ENCODE peak calls at places on chromosomes 7 and 10, in five cellular contexts. W, Y, N, B and U are unnamed samples.

GRCh38 chr10:71888623-71889387 is 37.8 kb upstream of the PSAP start:
- DNase-seq in W (peak; percentile 34), Y (peak; percentile 73), N (peak; percentile 87), B (peak; percentile 79), U (peak; percentile 73)

GRCh38 chr7:31782411-31782991 is 95.5 kb downstream of the PPP1R17 start:
- DNase-seq in B (peak; percentile 75), W (no peak), N (no peak), Y (peak; percentile 72), U (peak; percentile 50)

GRCh38 chr7:117124585-117125220 is 171.4 kb downstream of the ST7 start:
- DNase-seq in W (no peak), N (peak; percentile 83), B (peak; percentile 86), Y (peak; percentile 97), U (peak; percentile 96)

GRCh38 chr10:11636761-11637166 is 25.3 kb upstream of the USP6NL start:
- DNase-seq in Y (peak; percentile 72), N (no peak), B (no peak), W (no peak), U (no peak)

GRCh38 chr7:5243295-5243694 is 39.4 kb upstream of the SLC29A4 start:
- DNase-seq in W (no peak), B (no peak), N (no peak), Y (no peak), U (no peak)

GRCh38 chr7:39910108-39910869 is 39.8 kb upstream of the CDK13 start:
- DNase-seq in B (no peak), N (no peak), Y (peak; percentile 18), W (no peak), U (peak; percentile 51)

GRCh38 chr10:56104487-56104886 is 256.6 kb downstream of the ZWINT start:
- DNase-seq in Y (no peak), B (no peak), W (no peak), N (no peak), U (no peak)

GRCh38 chr7:133912916-133913697 is 214.0 kb upstream of the LRGUK start:
- DNase-seq in B (no peak), W (no peak), Y (peak; percentile 38), N (no peak), U (no peak)

GRCh38 chr10:586151-586550 is 103.3 kb downstream of the DIP2C start:
- DNase-seq in Y (no peak), N (no peak), W (no peak), B (no peak), U (no peak)

GRCh38 chr7:41886257-41886905 is 183.5 kb upstream of the INHBA start:
- DNase-seq in W (no peak), Y (peak; percentile 97), N (no peak), B (no peak), U (peak; percentile 100)

GRCh38 chr7:148116195-148116594 is 474.4 kb upstream of the C7orf33 start:
- DNase-seq in W (no peak), B (no peak), Y (no peak), N (no peak), U (no peak)

GRCh38 chr10:8312079-8312478 is 257.6 kb downstream of the GATA3 start:
- DNase-seq in N (no peak), Y (no peak), B (no peak), W (no peak), U (no peak)

GRCh38 chr7:2359610-2360009 is 5.0 kb downstream of the EIF3B start:
- DNase-seq in B (no peak), Y (no peak), N (no peak), W (no peak), U (no peak)

GRCh38 chr7:73701357-73701995 is 18.0 kb downstream of the STX1A start:
- DNase-seq in W (no peak), Y (peak; percentile 76), B (peak; percentile 95), N (no peak), U (no peak)

GRCh38 chr10:29710128-29710527 is 75.4 kb upstream of the SVIL start:
- DNase-seq in Y (no peak), N (no peak), W (no peak), B (no peak), U (no peak)

GRCh38 chr10:130160775-130161174 is 24.6 kb downstream of the GLRX3 start:
- DNase-seq in B (peak; percentile 38), W (no peak), Y (peak; percentile 22), N (no peak), U (no peak)

GRCh38 chr7:142438235-142438922 is 180.5 kb upstream of the PRSS58 start:
- DNase-seq in B (peak; percentile 66), Y (peak; percentile 32), N (no peak), W (no peak), U (no peak)

GRCh38 chr7:128035712-128036111 is 4.5 kb upstream of the LRRC4 start:
- DNase-seq in Y (no peak), W (no peak), N (no peak), B (peak; percentile 19), U (no peak)

GRCh38 chr7:107920048-107920772 is 29.2 kb downstream of the DLD start:
- DNase-seq in B (no peak), W (no peak), N (no peak), Y (peak; percentile 48), U (no peak)

GRCh38 chr10:63520463-63521388 is 475 bp upstream of the REEP3 start:
- DNase-seq in W (peak; percentile 57), B (peak; percentile 81), Y (peak; percentile 71), N (peak; percentile 79), U (no peak)

GRCh38 chr10:99450624-99451498 is 20.4 kb upstream of the GOT1 start:
- DNase-seq in N (no peak), W (no peak), Y (no peak), B (no peak), U (no peak)

GRCh38 chr10:124384142-124384541 is 34.6 kb downstream of the OAT start:
- DNase-seq in W (no peak), N (no peak), B (no peak), Y (no peak), U (no peak)

GRCh38 chr10:63976538-63976937 is 455.3 kb downstream of the REEP3 start:
- DNase-seq in Y (no peak), B (peak; percentile 44), N (no peak), W (peak; percentile 33), U (no peak)

GRCh38 chr10:5291501-5292195 is 73.1 kb upstream of the UCN3 start:
- DNase-seq in Y (peak; percentile 62), N (no peak), B (peak; percentile 97), W (no peak), U (peak; percentile 83)

GRCh38 chr10:95031659-95032058 is 37.6 kb downstream of the CYP2C8 start:
- DNase-seq in N (no peak), Y (no peak), W (no peak), B (no peak), U (no peak)

GRCh38 chr10:127797339-127797738 is 60.4 kb downstream of the FOXI2 start:
- DNase-seq in W (no peak), N (peak; percentile 84), B (no peak), Y (peak; percentile 4), U (no peak)

GRCh38 chr10:16891375-16892313 is 74.4 kb upstream of the RSU1 start:
- DNase-seq in Y (peak; percentile 74), B (peak; percentile 51), N (no peak), W (no peak), U (peak; percentile 85)

GRCh38 chr7:78702770-78703169 is 750.7 kb downstream of the MAGI2 start:
- DNase-seq in B (no peak), W (no peak), N (no peak), Y (peak; percentile 95), U (peak; percentile 83)

GRCh38 chr7:17651296-17651695 is 289.0 kb downstream of the SNX13 start:
- DNase-seq in W (no peak), N (no peak), B (no peak), Y (no peak), U (no peak)

GRCh38 chr7:149414745-149415390 is 46.0 kb downstream of the ZNF777 start:
- DNase-seq in N (no peak), Y (peak; percentile 81), W (no peak), B (peak; percentile 29), U (peak; percentile 20)

GRCh38 chr10:64732372-64732715 is 1211.1 kb downstream of the REEP3 start:
- DNase-seq in B (no peak), N (no peak), Y (no peak), W (no peak), U (no peak)

GRCh38 chr10:101070098-101070497 is 8.3 kb downstream of the KAZALD1 start:
- DNase-seq in N (no peak), Y (no peak), W (no peak), B (no peak), U (no peak)

GRCh38 chr10:112950714-112951348 is 784 bp downstream of the TCF7L2 start:
- DNase-seq in B (peak; percentile 64), N (no peak), W (peak; percentile 13), Y (peak; percentile 46), U (no peak)

GRCh38 chr7:50491209-50491608 is 41.1 kb upstream of the FIGNL1 start:
- DNase-seq in B (no peak), Y (no peak), W (no peak), N (no peak), U (no peak)

GRCh38 chr7:111730476-111731300 is 168.4 kb upstream of the IMMP2L start:
- DNase-seq in Y (no peak), B (peak; percentile 73), W (no peak), N (no peak), U (no peak)

GRCh38 chr10:79268717-79269116 is 78.6 kb upstream of the PPIF start:
- DNase-seq in W (no peak), N (no peak), Y (no peak), B (no peak), U (no peak)

GRCh38 chr7:47535033-47535703 is 46.7 kb downstream of the TNS3 start:
- DNase-seq in W (no peak), N (peak; percentile 65), B (no peak), Y (peak; percentile 22), U (no peak)

GRCh38 chr7:30159153-30159552 is 24.4 kb downstream of the MTURN start:
- DNase-seq in N (no peak), Y (no peak), W (no peak), B (no peak), U (no peak)
- H3K4me3 ChIP-seq in N (no peak overlapping the region), Y (no peak overlapping the region), W (no peak overlapping the region), B (no peak overlapping the region), U (no peak overlapping the region)

GRCh38 chr7:44978511-44979366 is at the start of gene MYO1G:
- DNase-seq in N (no peak), W (no peak), B (no peak), Y (no peak), U (no peak)

GRCh38 chr7:44976040-44976745 is 2.6 kb downstream of the MYO1G start:
- DNase-seq in W (no peak), N (no peak), Y (no peak), B (no peak), U (no peak)

GRCh38 chr7:44976746-44977196 is 2.0 kb downstream of the MYO1G start:
- DNase-seq in W (no peak), Y (no peak), B (no peak), N (no peak), U (no peak)

GRCh38 chr7:44977956-44978355 is 859 bp downstream of the MYO1G start:
- DNase-seq in Y (no peak), B (no peak), W (no peak), N (no peak), U (no peak)

GRCh38 chr7:44977304-44977858 is 1.4 kb downstream of the MYO1G start:
- DNase-seq in N (no peak), W (no peak), Y (no peak), B (no peak), U (no peak)
- H3K4me3 ChIP-seq in N (no peak overlapping the region), W (no peak overlapping the region), Y (no peak overlapping the region), B (no peak overlapping the region), U (no peak overlapping the region)

GRCh38 chr7:158015403-158016116 is 572.1 kb downstream of the PTPRN2 start:
- DNase-seq in N (peak; percentile 29), W (no peak), B (no peak), Y (no peak), U (no peak)
- H3K4me3 ChIP-seq in N (peak overlapping the region; percentile 60), W (no peak overlapping the region), B (no peak overlapping the region), Y (no peak overlapping the region), U (no peak overlapping the region)

GRCh38 chr7:30321992-30322637 is 37.7 kb downstream of the ZNRF2 start:
- DNase-seq in N (no peak), Y (no peak), W (peak; percentile 16), B (no peak), U (no peak)
- H3K4me3 ChIP-seq in N (peak overlapping the region; percentile 32), Y (no peak overlapping the region), W (no peak overlapping the region), B (no peak overlapping the region), U (peak overlapping the region; percentile 9)